ENCODE peak calls at places on chromosomes 13 and 19, in four cellular contexts. K, A, Q and L are unnamed samples.

GRCh38 chr19:43934055-43934984 is 762 bp downstream of the ZNF45 start:
- DNase-seq in A (peak; percentile 41), K (no peak), Q (peak; percentile 13), L (no peak)

GRCh38 chr19:10517361-10517759 is at the start of gene S1PR5:
- DNase-seq in Q (no peak), A (no peak), K (peak; percentile 73), L (no peak)

GRCh38 chr19:40614595-40615411 is 13.6 kb downstream of the LTBP4 start:
- DNase-seq in K (peak; percentile 80), Q (peak; percentile 85), A (peak; percentile 95), L (peak; percentile 84)

GRCh38 chr13:28349901-28350654 is 144.8 kb downstream of the FLT1 start:
- DNase-seq in K (no peak), A (no peak), Q (no peak), L (no peak)

GRCh38 chr19:55116232-55117062 is 990 bp downstream of the PPP1R12C start:
- DNase-seq in A (peak; percentile 48), K (peak; percentile 15), Q (peak; percentile 57), L (peak; percentile 81)

GRCh38 chr13:36418022-36418805 is 14.1 kb upstream of the CCNA1 start:
- DNase-seq in A (peak; percentile 57), Q (no peak), K (no peak), L (no peak)

GRCh38 chr13:74052402-74052928 is 81.7 kb downstream of the KLF12 start:
- DNase-seq in K (no peak), A (no peak), Q (no peak), L (no peak)

GRCh38 chr19:14463747-14464146 is 11.4 kb downstream of the PTGER1 start:
- DNase-seq in Q (no peak), A (no peak), K (no peak), L (no peak)

GRCh38 chr13:40047322-40047771 is 391.9 kb downstream of the COG6 start:
- DNase-seq in Q (no peak), K (no peak), A (no peak), L (peak; percentile 22)

GRCh38 chr13:99989376-99990044 is 7.9 kb downstream of the ZIC2 start:
- DNase-seq in K (peak; percentile 27), Q (no peak), A (no peak), L (no peak)

GRCh38 chr19:7900931-7901330 is 2.7 kb upstream of the MAP2K7 start:
- DNase-seq in Q (no peak), A (no peak), K (no peak), L (no peak)

GRCh38 chr19:9885077-9885552 is 50.0 kb downstream of the PIN1 start:
- DNase-seq in K (no peak), A (no peak), Q (no peak), L (no peak)

GRCh38 chr13:90884066-90884465 is 463.4 kb upstream of the MIR17HG start:
- DNase-seq in A (no peak), Q (no peak), K (no peak), L (no peak)

GRCh38 chr19:44113784-44114390 is 688 bp downstream of the ZNF225 start:
- DNase-seq in K (peak; percentile 25), Q (peak; percentile 11), A (peak; percentile 1), L (no peak)

GRCh38 chr13:62747629-62748028 is 1332.0 kb upstream of the PCDH20 start:
- DNase-seq in A (no peak), K (no peak), Q (peak; percentile 24), L (no peak)

GRCh38 chr19:46428278-46429141 is at the start of gene PNMA8C:
- DNase-seq in Q (no peak), K (peak; percentile 86), A (no peak), L (peak; percentile 56)

GRCh38 chr13:31556376-31556775 is 182.9 kb upstream of the RXFP2 start:
- DNase-seq in Q (no peak), A (no peak), K (no peak), L (no peak)

GRCh38 chr13:23701646-23702045 is 131.4 kb downstream of the TNFRSF19 start:
- DNase-seq in K (no peak), A (no peak), Q (no peak), L (no peak)

GRCh38 chr13:35979378-35979911 is 151.7 kb downstream of the DCLK1 start:
- DNase-seq in A (peak; percentile 50), K (no peak), Q (peak; percentile 70), L (no peak)

GRCh38 chr19:12994701-12995595 is at the start of gene NFIX:
- DNase-seq in Q (no peak), A (peak; percentile 62), K (peak; percentile 78), L (no peak)

GRCh38 chr19:18230941-18231734 is 4.9 kb upstream of the PDE4C start:
- DNase-seq in Q (no peak), K (no peak), A (no peak), L (no peak)

GRCh38 chr19:52638601-52639000 is 446 bp upstream of the ZNF83 start:
- DNase-seq in A (no peak), K (peak; percentile 22), Q (peak; percentile 12), L (peak; percentile 21)

GRCh38 chr13:40059540-40060232 is 404.2 kb downstream of the COG6 start:
- DNase-seq in A (peak; percentile 91), K (no peak), Q (no peak), L (no peak)

GRCh38 chr19:40341601-40342482 is 6.4 kb downstream of the C19orf47 start:
- DNase-seq in K (no peak), A (no peak), Q (no peak), L (no peak)

GRCh38 chr13:98033277-98034247 is 80.1 kb downstream of the IPO5 start:
- DNase-seq in K (peak; percentile 36), Q (peak; percentile 18), A (peak; percentile 33), L (no peak)

GRCh38 chr19:44741258-44741731 is 7.2 kb upstream of the BCL3 start:
- DNase-seq in A (peak; percentile 95), Q (peak; percentile 70), K (no peak), L (no peak)

GRCh38 chr13:46121597-46122163 is 16.8 kb upstream of the CPB2 start:
- DNase-seq in K (no peak), Q (no peak), A (no peak), L (no peak)

GRCh38 chr13:52356327-52356726 is 49.6 kb downstream of the THSD1 start:
- DNase-seq in K (no peak), A (peak; percentile 88), Q (peak; percentile 90), L (no peak)

GRCh38 chr13:109747524-109747923 is 38.9 kb downstream of the IRS2 start:
- DNase-seq in K (no peak), Q (no peak), A (no peak), L (no peak)
- TF ChIP-seq CTCF in K (no peak), Q (no peak), A (no peak), L (no peak)

DNA sequence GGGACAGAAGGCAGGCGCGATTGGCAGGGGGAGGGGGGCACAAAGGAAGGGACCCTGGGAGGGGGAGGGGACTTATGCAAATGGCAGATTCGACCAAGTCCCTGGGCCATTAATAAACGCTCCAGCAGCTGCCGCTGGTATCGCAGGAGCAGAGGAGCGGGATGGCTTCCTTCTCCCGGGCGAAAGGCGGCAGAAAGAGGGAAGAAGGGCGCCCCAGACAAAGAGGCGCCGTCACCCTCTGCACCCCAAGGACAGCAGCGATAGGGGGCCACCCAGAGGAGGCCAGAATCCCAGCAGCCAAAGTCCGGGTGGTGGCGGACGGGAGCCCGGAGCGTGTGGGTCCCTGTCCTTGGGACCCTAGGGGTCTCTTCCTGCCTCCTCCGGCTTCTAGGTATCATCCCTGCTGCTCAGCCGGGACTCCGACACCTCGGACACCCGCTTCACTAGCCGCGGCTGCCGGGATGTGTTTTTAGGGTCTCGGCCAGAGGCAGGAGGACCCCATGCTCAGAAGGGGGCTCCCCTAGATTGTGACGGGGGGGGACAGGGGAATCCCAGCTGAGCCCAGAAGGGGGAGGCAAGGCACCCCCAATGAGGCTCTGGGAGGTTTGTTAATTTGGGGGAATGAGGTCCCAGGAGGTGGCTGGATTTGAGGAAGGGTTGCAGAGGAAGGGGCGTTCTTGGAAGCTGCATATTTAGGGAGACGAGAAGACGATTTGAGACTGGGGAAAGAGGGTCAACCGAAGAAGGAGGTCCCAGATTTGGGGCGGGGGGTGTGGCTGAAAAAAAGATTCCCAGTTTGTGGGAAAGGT is 1.7 kb downstream of the PTPRS start:
- DNase-seq in K (peak; percentile 55), A (no peak), Q (no peak), L (peak; percentile 73)
- TF ChIP-seq CTCF in K (no peak), A (peak; percentile 26), Q (no peak), L (no peak)

GRCh38 chr13:105979586-105979985 is 555.9 kb downstream of the EFNB2 start:
- DNase-seq in K (peak; percentile 8), A (peak; percentile 85), Q (peak; percentile 46), L (no peak)

GRCh38 chr13:105984236-105984635 is 551.2 kb downstream of the EFNB2 start:
- DNase-seq in Q (no peak), A (peak; percentile 73), K (no peak), L (no peak)

GRCh38 chr13:105979131-105979530 is 556.3 kb downstream of the EFNB2 start:
- DNase-seq in A (peak; percentile 83), Q (peak; percentile 55), K (no peak), L (no peak)

DNA sequence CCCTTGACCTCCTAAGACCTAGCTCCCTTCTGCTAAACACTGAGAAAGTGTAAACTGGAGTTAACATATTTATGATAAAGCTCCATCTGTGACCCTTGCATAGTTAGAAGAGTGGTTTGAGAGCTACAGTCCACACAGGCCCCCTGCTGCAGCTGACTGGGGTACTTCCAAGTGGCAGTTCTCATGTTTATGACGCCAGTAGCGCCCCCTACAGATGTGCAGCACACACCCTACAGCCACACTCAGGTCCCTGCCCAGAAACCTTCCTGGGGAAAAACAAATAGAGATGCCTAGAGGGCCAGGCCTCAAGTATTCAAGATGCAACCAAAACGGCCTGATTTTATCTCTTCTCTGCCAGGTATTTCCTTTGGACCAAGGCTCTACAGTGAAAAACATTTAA is 553.2 kb downstream of the EFNB2 start:
- DNase-seq in Q (no peak), K (no peak), A (no peak), L (no peak)
- TF ChIP-seq CTCF in Q (no peak), K (no peak), A (no peak), L (no peak)

GRCh38 chr13:104204177-104204576 is 1138.0 kb upstream of the SLC10A2 start:
- DNase-seq in A (no peak), Q (no peak), K (no peak), L (no peak)
- TF ChIP-seq CTCF in A (no peak), Q (no peak), K (no peak), L (no peak)

GRCh38 chr19:38917516-38917915 is 5.5 kb upstream of the CCER2 start:
- DNase-seq in A (no peak), K (no peak), Q (no peak), L (no peak)

GRCh38 chr19:38915329-38916321 is 3.6 kb upstream of the CCER2 start:
- DNase-seq in A (no peak), K (no peak), Q (no peak), L (no peak)

GRCh38 chr19:38919837-38920528 is 8.0 kb upstream of the CCER2 start:
- DNase-seq in Q (no peak), A (no peak), K (no peak), L (peak; percentile 4)

GRCh38 chr19:38918526-38918925 is 6.5 kb upstream of the CCER2 start:
- DNase-seq in Q (no peak), K (no peak), A (no peak), L (no peak)

GRCh38 chr19:38917921-38918491 is 6.0 kb upstream of the CCER2 start:
- DNase-seq in K (no peak), A (no peak), Q (peak; percentile 30), L (no peak)
- TF ChIP-seq CTCF in K (no peak), A (peak; percentile 27), Q (no peak), L (no peak)